ENCODE peak calls at places on chromosomes 6 and 20, in six cellular contexts. Z is AG04449, E is sigmoid colon, G is choroid plexus epithelial cell, P is tibial artery, H is suprapubic skin. L is an unnamed sample.
A peak's percentile ranks its signal among the peaks of the same experiment; 100 is the strongest.

GRCh38 chr20:37382539-37383120 is 36.7 kb downstream of the SRC start:
- DNase-seq in Z (no peak), E (peak; percentile 62), P (no peak), H (no peak), G (no peak), L (no peak)

GRCh38 chr6:94498099-94498498 is 1078.7 kb upstream of the EPHA7 start:
- DNase-seq in E (no peak), P (no peak), Z (no peak), H (no peak), G (no peak), L (no peak)

GRCh38 chr6:35585688-35586087 is 73.0 kb upstream of the TULP1 start:
- DNase-seq in E (no peak), Z (no peak), P (no peak), G (no peak), H (no peak), L (no peak)

GRCh38 chr6:154343473-154344308 is 12.9 kb downstream of the IPCEF1 start:
- DNase-seq in E (no peak), Z (no peak), G (peak; percentile 69), P (no peak), H (peak; percentile 74), L (peak; percentile 65)

GRCh38 chr6:128070406-128070805 is 169.5 kb upstream of the THEMIS start:
- DNase-seq in G (peak; percentile 57), Z (peak; percentile 26), E (no peak), H (no peak), P (no peak), L (no peak)

GRCh38 chr6:149140137-149140909 is 177.2 kb upstream of the TAB2 start:
- DNase-seq in Z (no peak), P (no peak), H (no peak), E (no peak), G (peak; percentile 38), L (no peak)

GRCh38 chr20:13286600-13286999 is 65.5 kb downstream of the ISM1 start:
- DNase-seq in P (no peak), G (no peak), E (no peak), H (no peak), Z (no peak), L (no peak)

GRCh38 chr6:112149719-112150263 is 62.4 kb downstream of the FAM229B start:
- DNase-seq in P (no peak), H (no peak), G (peak; percentile 60), E (no peak), Z (no peak), L (peak; percentile 88)

GRCh38 chr20:50408526-50409364 is 101.4 kb upstream of the PTPN1 start:
- DNase-seq in E (no peak), Z (no peak), P (no peak), G (no peak), H (no peak), L (no peak)

GRCh38 chr6:66962082-66962481 is 1255.1 kb upstream of the EYS start:
- DNase-seq in H (no peak), P (no peak), G (no peak), E (no peak), Z (no peak), L (no peak)

GRCh38 chr6:132190097-132190814 is 211.0 kb downstream of the MOXD1 start:
- DNase-seq in P (no peak), H (no peak), Z (no peak), E (no peak), G (peak; percentile 73), L (peak; percentile 85)

GRCh38 chr6:16473184-16473907 is 235.0 kb downstream of the GMPR start:
- DNase-seq in P (no peak), G (no peak), H (no peak), E (no peak), Z (no peak), L (no peak)

GRCh38 chr6:149075616-149076354 is 241.7 kb upstream of the TAB2 start:
- DNase-seq in Z (no peak), P (no peak), G (peak; percentile 59), H (no peak), E (no peak), L (no peak)

GRCh38 chr20:29744071-29744470 is 1513.4 kb upstream of the DEFB115 start:
- DNase-seq in H (no peak), P (peak; percentile 48), E (no peak), G (no peak), Z (no peak), L (no peak)

GRCh38 chr6:111201764-111202163 is 114.5 kb downstream of the SLC16A10 start:
- DNase-seq in E (no peak), H (no peak), Z (no peak), P (no peak), G (no peak), L (no peak)

GRCh38 chr6:113763311-113763766 is 93.8 kb upstream of the MARCKS start:
- DNase-seq in P (no peak), E (no peak), H (no peak), Z (no peak), G (no peak), L (no peak)

GRCh38 chr6:155381856-155382690 is 67.8 kb upstream of the TFB1M start:
- DNase-seq in H (no peak), P (no peak), Z (no peak), G (peak; percentile 95), E (no peak), L (peak; percentile 90)

GRCh38 chr6:24581084-24581669 is 64.8 kb downstream of the KIAA0319 start:
- DNase-seq in H (peak; percentile 75), E (peak; percentile 71), Z (no peak), P (peak; percentile 77), G (peak; percentile 79), L (peak; percentile 57)

GRCh38 chr20:48568520-48568919 is 259.3 kb downstream of the PREX1 start:
- DNase-seq in P (no peak), H (no peak), G (no peak), Z (no peak), E (no peak), L (no peak)

GRCh38 chr6:167738386-167738785 is 88.3 kb upstream of the AFDN start:
- DNase-seq in E (peak; percentile 35), P (peak; percentile 35), Z (no peak), G (no peak), H (no peak), L (no peak)

GRCh38 chr20:11777861-11778570 is 139.7 kb upstream of the BTBD3 start:
- DNase-seq in G (peak; percentile 74), P (no peak), Z (peak; percentile 33), E (no peak), H (no peak), L (peak; percentile 61)

GRCh38 chr20:11776687-11777086 is 141.0 kb upstream of the BTBD3 start:
- DNase-seq in G (no peak), E (no peak), H (no peak), P (no peak), Z (no peak), L (peak; percentile 12)

GRCh38 chr20:11772226-11772730 is 145.4 kb upstream of the BTBD3 start:
- DNase-seq in H (no peak), G (no peak), E (no peak), Z (no peak), P (no peak), L (no peak)

GRCh38 chr20:11780765-11781369 is 136.8 kb upstream of the BTBD3 start:
- DNase-seq in H (no peak), Z (no peak), E (no peak), G (no peak), P (no peak), L (no peak)

DNA sequence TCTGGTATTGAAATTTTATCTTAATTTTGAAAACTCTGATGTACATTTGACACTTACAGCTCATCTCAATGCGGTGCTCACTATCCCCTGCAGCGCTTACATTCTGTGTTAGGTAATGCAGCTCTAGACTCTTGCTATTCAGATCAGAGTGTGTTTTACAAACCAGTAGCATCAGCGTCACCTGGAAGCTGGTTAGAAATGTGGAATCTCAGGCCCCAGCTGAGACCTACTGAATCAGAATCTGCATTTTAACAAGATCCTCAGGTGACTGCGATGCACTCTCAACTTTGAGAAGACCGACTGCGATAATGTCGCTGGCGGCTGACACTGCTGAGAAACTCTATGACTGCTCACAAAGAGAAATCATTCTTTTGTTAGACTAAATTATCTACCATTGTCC is 140.3 kb upstream of the BTBD3 start:
- DNase-seq in H (no peak), Z (no peak), E (no peak), P (no peak), G (no peak), L (no peak)
- H3K4me3 ChIP-seq in H (no peak overlapping the region), Z (no peak overlapping the region), E (no peak overlapping the region), P (no peak overlapping the region), G (no peak overlapping the region), L (no peak overlapping the region)

DNA sequence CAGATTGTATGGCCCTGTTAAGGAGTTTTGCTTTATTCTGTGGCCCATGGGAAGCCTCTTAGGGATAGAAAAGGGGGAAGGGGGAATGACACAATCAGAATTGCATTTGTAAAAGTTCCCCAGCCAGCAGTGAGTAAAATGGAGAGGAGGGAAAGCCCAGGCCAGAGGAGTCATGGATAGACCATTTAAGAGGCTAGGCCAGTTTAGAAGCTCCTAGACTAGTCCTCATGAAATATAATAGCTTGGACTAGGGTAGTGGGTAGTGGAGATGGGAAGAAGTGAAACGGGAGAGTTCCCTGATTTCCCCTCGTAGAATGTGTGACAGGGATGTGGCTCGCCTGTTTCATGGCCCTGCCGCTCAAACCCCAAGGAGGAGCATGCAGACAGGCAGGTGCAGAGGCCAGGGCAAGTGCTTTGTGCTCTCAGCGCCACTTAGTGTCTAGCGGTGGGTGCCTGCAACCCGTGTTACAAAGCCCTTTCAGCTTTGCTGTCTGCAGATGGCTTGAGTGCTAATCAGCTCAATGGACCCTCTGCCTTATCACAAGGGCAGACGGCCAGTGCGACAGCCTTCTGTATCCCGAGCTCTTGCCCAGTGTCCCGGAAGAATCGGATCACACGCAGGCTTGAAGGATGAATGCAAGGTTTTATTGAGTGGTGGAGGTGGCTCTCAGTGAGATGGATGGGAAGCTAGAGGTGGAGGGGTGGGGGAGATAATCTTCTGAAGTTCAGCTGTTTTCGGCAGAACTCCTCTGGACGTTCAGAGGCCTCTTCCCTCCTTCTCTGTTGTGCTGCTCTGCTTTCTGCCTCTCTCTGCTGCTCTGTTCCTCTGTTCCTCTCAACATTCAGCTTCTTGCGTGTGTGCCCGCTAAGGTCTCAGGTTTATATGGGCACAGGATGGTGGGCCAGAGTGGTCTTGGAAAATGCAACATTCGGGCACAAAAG is 141.1 kb downstream of the CEP57L1 start:
- DNase-seq in P (no peak), E (no peak), H (no peak), G (no peak), Z (no peak), L (no peak)
- TF ChIP-seq CTCF in P (no peak), E (no peak), H (no peak), G (no peak), Z (no peak), L (no peak)

GRCh38 chr20:45813006-45813340 is 529 bp downstream of the UBE2C start:
- DNase-seq in P (no peak), Z (no peak), G (no peak), E (no peak), H (no peak), L (no peak)

GRCh38 chr20:45813489-45813888 is 1.0 kb downstream of the UBE2C start:
- DNase-seq in E (no peak), Z (no peak), G (no peak), P (no peak), H (no peak), L (no peak)

GRCh38 chr20:45816951-45817651 is 4.7 kb downstream of the UBE2C start:
- DNase-seq in Z (no peak), G (no peak), H (no peak), E (no peak), P (no peak), L (peak; percentile 77)

GRCh38 chr20:45812157-45813005 is at the start of gene UBE2C:
- DNase-seq in H (peak; percentile 98), E (peak; percentile 99), P (peak; percentile 99), G (peak; percentile 100), Z (peak; percentile 98), L (peak; percentile 100)

GRCh38 chr20:45814314-45814713 is 1.9 kb downstream of the UBE2C start:
- DNase-seq in P (no peak), Z (no peak), G (no peak), E (no peak), H (no peak), L (no peak)
- H3K4me3 ChIP-seq in P (no peak overlapping the region), Z (peak overlapping the region; percentile 37), G (no peak overlapping the region), E (no peak overlapping the region), H (no peak overlapping the region), L (peak overlapping the region; percentile 17)

GRCh38 chr6:43247115-43247999 is 4.1 kb downstream of the TTBK1 start:
- DNase-seq in H (no peak), Z (no peak), G (peak; percentile 43), P (peak; percentile 84), E (peak; percentile 82), L (peak; percentile 10)
- TF ChIP-seq CTCF in H (no peak), Z (no peak), G (no peak), P (no peak), E (no peak), L (no peak)